ENCODE peak calls at places on chromosomes 3 and 15, in eight cellular contexts. W, C, J, T, N, O, U and R are unnamed samples.
A peak's percentile ranks its signal among the peaks of the same experiment; 100 is the strongest.

GRCh38 chr15:44023176-44023575 is 171.9 kb downstream of the FRMD5 start:
- DNase-seq in W (no peak), C (no peak), J (peak; percentile 19), T (no peak), N (no peak), O (no peak), U (no peak), R (no peak)

GRCh38 chr15:77179541-77179998 is 108.7 kb upstream of the TSPAN3 start:
- DNase-seq in W (no peak), C (no peak), J (no peak), T (no peak), N (no peak), O (no peak), U (no peak), R (no peak)

GRCh38 chr3:197793246-197793645 is 2.2 kb downstream of the LRCH3 start:
- DNase-seq in W (no peak), C (no peak), J (peak; percentile 68), T (no peak), N (no peak), O (peak; percentile 20), U (no peak), R (no peak)

GRCh38 chr3:184687363-184688049 is 24.4 kb downstream of the MAGEF1 start:
- DNase-seq in W (no peak), C (no peak), J (no peak), T (peak; percentile 54), N (no peak), O (no peak), U (peak; percentile 51), R (no peak)

GRCh38 chr3:29694783-29695182 is 413.9 kb downstream of the RBMS3 start:
- DNase-seq in W (no peak), C (no peak), J (peak; percentile 97), T (no peak), N (no peak), O (peak; percentile 74), U (no peak), R (peak; percentile 63)

GRCh38 chr3:141878812-141879211 is 2.4 kb downstream of the ATP1B3 start:
- DNase-seq in W (no peak), C (peak; percentile 21), J (peak; percentile 53), T (no peak), N (no peak), O (peak; percentile 26), U (no peak), R (peak; percentile 27)

GRCh38 chr15:94029495-94029894 is 201.9 kb upstream of the MCTP2 start:
- DNase-seq in W (no peak), C (no peak), J (peak; percentile 65), T (no peak), N (no peak), O (no peak), U (no peak), R (no peak)

GRCh38 chr15:57354436-57355123 is 21.7 kb upstream of the CGNL1 start:
- DNase-seq in W (no peak), C (no peak), J (no peak), T (no peak), N (no peak), O (no peak), U (no peak), R (no peak)

GRCh38 chr15:65263313-65263712 is 23.4 kb downstream of the PARP16 start:
- DNase-seq in W (no peak), C (no peak), J (no peak), T (no peak), N (no peak), O (no peak), U (no peak), R (no peak)

GRCh38 chr15:59200560-59200959 is 6.1 kb upstream of the LDHAL6B start:
- DNase-seq in W (no peak), C (no peak), J (no peak), T (no peak), N (no peak), O (no peak), U (no peak), R (no peak)

GRCh38 chr15:32901192-32901591 is 183.4 kb downstream of the GREM1 start:
- DNase-seq in W (no peak), C (no peak), J (no peak), T (no peak), N (no peak), O (no peak), U (no peak), R (no peak)

GRCh38 chr3:172844428-172844827 is 93.9 kb downstream of the ECT2 start:
- DNase-seq in W (no peak), C (no peak), J (no peak), T (no peak), N (no peak), O (no peak), U (no peak), R (no peak)

GRCh38 chr3:152346740-152347139 is 78.0 kb downstream of the MBNL1 start:
- DNase-seq in W (no peak), C (no peak), J (no peak), T (no peak), N (no peak), O (no peak), U (no peak), R (peak; percentile 19)

GRCh38 chr15:60362318-60363023 is 35.3 kb downstream of the ANXA2 start:
- DNase-seq in W (no peak), C (no peak), J (peak; percentile 95), T (no peak), N (no peak), O (no peak), U (no peak), R (peak; percentile 44)

GRCh38 chr15:84570164-84570692 is 30.6 kb upstream of the ZSCAN2 start:
- DNase-seq in W (no peak), C (peak; percentile 76), J (peak; percentile 76), T (peak; percentile 65), N (peak; percentile 69), O (peak; percentile 20), U (peak; percentile 65), R (peak; percentile 65)

GRCh38 chr15:68411276-68411675 is 20.7 kb downstream of the ITGA11 start:
- DNase-seq in W (no peak), C (no peak), J (no peak), T (no peak), N (no peak), O (no peak), U (no peak), R (no peak)

GRCh38 chr3:101676765-101677435 is at the start of gene ZBTB11:
- DNase-seq in W (peak; percentile 96), C (peak; percentile 100), J (peak; percentile 99), T (peak; percentile 100), N (peak; percentile 100), O (peak; percentile 99), U (peak; percentile 100), R (peak; percentile 100)

GRCh38 chr15:25543156-25543555 is 104.3 kb upstream of the UBE3A start:
- DNase-seq in W (peak; percentile 54), C (peak; percentile 31), J (peak; percentile 77), T (no peak), N (no peak), O (peak; percentile 17), U (peak; percentile 26), R (peak; percentile 47)

GRCh38 chr3:186775999-186776398 is 7.4 kb upstream of the EIF4A2 start:
- DNase-seq in W (no peak), C (no peak), J (peak; percentile 32), T (no peak), N (no peak), O (peak; percentile 77), U (no peak), R (no peak)

GRCh38 chr3:186772281-186772885 is 11.0 kb upstream of the EIF4A2 start:
- DNase-seq in W (no peak), C (no peak), J (no peak), T (no peak), N (no peak), O (no peak), U (no peak), R (no peak)

GRCh38 chr3:186772886-186773417 is 10.4 kb upstream of the EIF4A2 start:
- DNase-seq in W (no peak), C (peak; percentile 79), J (peak; percentile 82), T (peak; percentile 72), N (peak; percentile 75), O (no peak), U (peak; percentile 35), R (peak; percentile 49)
- H3K4me3 ChIP-seq in W (peak overlapping the region; percentile 74), C (peak overlapping the region; percentile 62), J (peak overlapping the region; percentile 74), T (peak overlapping the region; percentile 69), N (peak overlapping the region; percentile 47), O (no peak overlapping the region), U (peak overlapping the region; percentile 30), R (no peak overlapping the region)

GRCh38 chr15:70188286-70188685 is 90.6 kb upstream of the TLE3 start:
- DNase-seq in W (no peak), C (no peak), J (no peak), T (no peak), N (no peak), O (no peak), U (no peak), R (no peak)
- H3K36me3 ChIP-seq in W (no peaks in the 10 kb centered on the region), C (no peaks in the 10 kb centered on the region), J (no peaks in the 10 kb centered on the region), T (no peaks in the 10 kb centered on the region), N (no peaks in the 10 kb centered on the region), O (no peaks in the 10 kb centered on the region), U (no peaks in the 10 kb centered on the region), R (no peaks in the 10 kb centered on the region)

DNA sequence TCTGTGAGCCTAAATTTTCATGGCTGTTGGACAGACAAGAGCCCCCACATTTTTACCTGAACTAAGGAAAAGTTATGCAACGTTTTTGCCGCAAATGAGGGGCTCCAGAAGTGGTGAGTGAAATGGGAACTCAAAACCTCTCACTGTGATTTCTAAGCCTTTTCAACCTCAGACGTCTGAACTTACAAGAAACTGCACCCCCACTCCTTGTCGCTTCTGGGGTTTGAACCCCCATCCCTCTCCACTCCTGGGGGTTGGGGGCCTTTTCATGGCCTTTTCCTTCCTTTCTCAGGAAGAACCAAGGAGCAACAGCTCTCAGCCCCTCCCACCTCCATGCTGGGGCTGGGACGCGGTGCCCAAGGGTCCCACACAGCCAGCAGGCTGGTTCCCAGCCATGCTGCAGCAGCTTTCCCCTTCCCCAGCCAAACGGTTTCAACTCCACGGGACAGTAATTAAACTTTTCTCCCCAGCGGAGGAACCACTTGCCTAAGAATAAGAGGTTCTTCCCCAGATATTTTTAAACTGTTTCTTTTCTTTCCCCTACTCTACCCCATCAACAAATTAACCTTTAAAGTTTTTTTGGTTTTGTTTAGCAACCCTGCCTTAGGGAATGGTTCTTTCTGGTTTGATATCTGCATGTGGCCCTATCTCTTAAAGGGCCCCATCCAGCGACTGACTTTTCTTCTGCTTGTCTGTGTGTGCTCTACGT is 387.6 kb upstream of the CBLB start:
- DNase-seq in W (no peak), C (no peak), J (no peak), T (no peak), N (no peak), O (no peak), U (no peak), R (no peak)
- H3K4me3 ChIP-seq in W (no peak overlapping the region), C (no peak overlapping the region), J (no peak overlapping the region), T (no peak overlapping the region), N (no peak overlapping the region), O (no peak overlapping the region), U (no peak overlapping the region), R (no peak overlapping the region)

DNA sequence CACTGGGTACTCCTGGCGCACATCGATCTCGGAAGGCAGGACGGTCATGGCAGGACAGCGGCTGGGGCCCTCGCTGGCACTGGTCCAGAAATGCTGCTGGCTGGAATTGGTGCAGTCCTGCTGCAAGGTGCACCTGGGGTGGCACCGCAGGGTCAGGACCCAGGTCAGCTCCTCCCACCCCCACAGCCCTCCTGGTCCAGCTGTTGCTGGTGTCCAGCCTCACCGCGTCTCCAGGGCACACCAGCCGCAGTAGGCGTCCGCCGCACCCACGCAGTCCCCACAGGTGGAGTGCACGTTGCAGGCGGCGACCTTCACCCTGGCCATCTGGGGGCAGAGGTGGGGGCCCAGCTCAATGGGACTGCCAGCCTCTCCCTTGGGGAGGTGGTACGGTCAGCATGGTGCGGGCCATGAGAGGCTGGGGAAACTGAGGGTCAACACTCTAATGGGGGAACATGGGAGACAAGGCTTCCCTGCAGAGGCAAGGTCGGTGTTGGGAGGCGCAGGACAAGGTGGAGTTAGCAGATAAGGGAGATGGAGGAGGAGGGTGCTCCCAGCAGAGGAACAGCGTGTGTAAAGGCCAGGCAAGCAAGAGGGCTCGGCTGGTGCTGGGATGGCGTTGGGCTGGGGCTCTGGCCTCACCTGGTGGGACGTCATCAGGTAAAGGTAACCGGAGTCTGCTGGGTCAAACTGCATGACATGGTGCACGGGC is 20.4 kb downstream of the PLXND1 start:
- DNase-seq in W (no peak), C (no peak), J (no peak), T (no peak), N (no peak), O (no peak), U (no peak), R (no peak)
- H3K36me3 ChIP-seq in W (peaks cover 36% of the 10 kb centered on the region), C (no peaks in the 10 kb centered on the region), J (no peaks in the 10 kb centered on the region), T (peaks cover 66% of the 10 kb centered on the region), N (no peaks in the 10 kb centered on the region), O (no peaks in the 10 kb centered on the region), U (no peaks in the 10 kb centered on the region), R (peaks cover 12% of the 10 kb centered on the region)